ENCODE peak calls at places on chromosomes 11 and 22, in eight cellular contexts. One of them, this sample, is unnamed.

GRCh38 chr11:37502202-37502601 is 904.2 kb upstream of the RAG2 start:
- DNase-seq in spleen: no peak
- DNase-seq in psoas muscle: no peak
- DNase-seq in kidney: no peak
- DNase-seq in cardiac muscle cell: peak; percentile 15
- DNase-seq in ovary: no peak
- DNase-seq in A549: no peak
- DNase-seq in colonic mucosa: no peak
- DNase-seq in this sample: no peak

GRCh38 chr11:123407124-123407995 is 22.7 kb upstream of the GRAMD1B start:
- DNase-seq in spleen: no peak
- DNase-seq in cardiac muscle cell: peak; percentile 83
- DNase-seq in A549: peak; percentile 51
- DNase-seq in psoas muscle: peak; percentile 34
- DNase-seq in ovary: peak; percentile 58
- DNase-seq in colonic mucosa: peak; percentile 81
- DNase-seq in kidney: no peak
- DNase-seq in this sample: no peak

GRCh38 chr11:131601586-131601985 is 231.2 kb downstream of the NTM start:
- DNase-seq in kidney: no peak
- DNase-seq in colonic mucosa: no peak
- DNase-seq in A549: no peak
- DNase-seq in ovary: no peak
- DNase-seq in spleen: no peak
- DNase-seq in cardiac muscle cell: no peak
- DNase-seq in psoas muscle: no peak
- DNase-seq in this sample: no peak

GRCh38 chr11:5690216-5690615 is 626 bp downstream of the TRIM22 start:
- DNase-seq in spleen: no peak
- DNase-seq in colonic mucosa: no peak
- DNase-seq in ovary: no peak
- DNase-seq in psoas muscle: no peak
- DNase-seq in cardiac muscle cell: peak; percentile 52
- DNase-seq in kidney: no peak
- DNase-seq in A549: no peak
- DNase-seq in this sample: no peak

GRCh38 chr22:30266445-30267381 is at the start of gene OSM:
- DNase-seq in A549: no peak
- DNase-seq in ovary: no peak
- DNase-seq in kidney: peak; percentile 87
- DNase-seq in spleen: peak; percentile 97
- DNase-seq in psoas muscle: peak; percentile 59
- DNase-seq in cardiac muscle cell: no peak
- DNase-seq in colonic mucosa: peak; percentile 53
- DNase-seq in this sample: peak; percentile 56

GRCh38 chr11:9893474-9893873 is 229.6 kb downstream of the SWAP70 start:
- DNase-seq in cardiac muscle cell: no peak
- DNase-seq in kidney: no peak
- DNase-seq in colonic mucosa: no peak
- DNase-seq in ovary: no peak
- DNase-seq in spleen: no peak
- DNase-seq in A549: no peak
- DNase-seq in psoas muscle: no peak
- DNase-seq in this sample: no peak

GRCh38 chr11:95904009-95904650 is 19.8 kb downstream of the MTMR2 start:
- DNase-seq in A549: no peak
- DNase-seq in ovary: no peak
- DNase-seq in psoas muscle: no peak
- DNase-seq in cardiac muscle cell: no peak
- DNase-seq in colonic mucosa: no peak
- DNase-seq in kidney: no peak
- DNase-seq in spleen: no peak
- DNase-seq in this sample: no peak

GRCh38 chr11:62108017-62108750 is 15.6 kb upstream of the INCENP start:
- DNase-seq in ovary: no peak
- DNase-seq in kidney: no peak
- DNase-seq in colonic mucosa: no peak
- DNase-seq in psoas muscle: no peak
- DNase-seq in spleen: no peak
- DNase-seq in A549: peak; percentile 49
- DNase-seq in cardiac muscle cell: peak; percentile 82
- DNase-seq in this sample: peak; percentile 29

GRCh38 chr11:1005913-1006312 is 30.6 kb downstream of the MUC6 start:
- DNase-seq in psoas muscle: peak; percentile 48
- DNase-seq in ovary: peak; percentile 83
- DNase-seq in A549: no peak
- DNase-seq in spleen: no peak
- DNase-seq in kidney: no peak
- DNase-seq in cardiac muscle cell: no peak
- DNase-seq in colonic mucosa: no peak
- DNase-seq in this sample: peak; percentile 75

GRCh38 chr22:43749473-43749872 is 62.6 kb downstream of the EFCAB6 start:
- DNase-seq in kidney: no peak
- DNase-seq in colonic mucosa: no peak
- DNase-seq in A549: no peak
- DNase-seq in psoas muscle: no peak
- DNase-seq in spleen: no peak
- DNase-seq in ovary: no peak
- DNase-seq in cardiac muscle cell: no peak
- DNase-seq in this sample: no peak

GRCh38 chr22:33573479-33573878 is 346.8 kb downstream of the LARGE1 start:
- DNase-seq in cardiac muscle cell: no peak
- DNase-seq in kidney: no peak
- DNase-seq in spleen: no peak
- DNase-seq in colonic mucosa: no peak
- DNase-seq in ovary: no peak
- DNase-seq in A549: no peak
- DNase-seq in psoas muscle: no peak
- DNase-seq in this sample: no peak

GRCh38 chr11:32658639-32659406 is 75.2 kb downstream of the EIF3M start:
- DNase-seq in colonic mucosa: no peak
- DNase-seq in psoas muscle: no peak
- DNase-seq in kidney: no peak
- DNase-seq in cardiac muscle cell: no peak
- DNase-seq in ovary: no peak
- DNase-seq in A549: no peak
- DNase-seq in spleen: no peak
- DNase-seq in this sample: no peak

GRCh38 chr11:47136921-47137320 is 39.8 kb downstream of the ARFGAP2 start:
- DNase-seq in A549: no peak
- DNase-seq in kidney: no peak
- DNase-seq in cardiac muscle cell: no peak
- DNase-seq in ovary: no peak
- DNase-seq in psoas muscle: no peak
- DNase-seq in spleen: no peak
- DNase-seq in colonic mucosa: no peak
- DNase-seq in this sample: no peak

GRCh38 chr11:11022126-11022730 is 164.4 kb upstream of the ZBED5 start:
- DNase-seq in cardiac muscle cell: peak; percentile 50
- DNase-seq in psoas muscle: no peak
- DNase-seq in ovary: no peak
- DNase-seq in A549: peak; percentile 55
- DNase-seq in colonic mucosa: peak; percentile 26
- DNase-seq in spleen: no peak
- DNase-seq in kidney: no peak
- DNase-seq in this sample: no peak

GRCh38 chr22:43639228-43639948 is 172.7 kb downstream of the EFCAB6 start:
- DNase-seq in A549: no peak
- DNase-seq in colonic mucosa: no peak
- DNase-seq in cardiac muscle cell: no peak
- DNase-seq in psoas muscle: no peak
- DNase-seq in ovary: no peak
- DNase-seq in kidney: no peak
- DNase-seq in spleen: no peak
- DNase-seq in this sample: no peak

GRCh38 chr11:291281-292210 is 2.6 kb downstream of the PGGHG start:
- DNase-seq in cardiac muscle cell: no peak
- DNase-seq in A549: no peak
- DNase-seq in colonic mucosa: no peak
- DNase-seq in ovary: peak; percentile 37
- DNase-seq in psoas muscle: peak; percentile 8
- DNase-seq in spleen: peak; percentile 76
- DNase-seq in kidney: peak; percentile 66
- DNase-seq in this sample: peak; percentile 48

DNA sequence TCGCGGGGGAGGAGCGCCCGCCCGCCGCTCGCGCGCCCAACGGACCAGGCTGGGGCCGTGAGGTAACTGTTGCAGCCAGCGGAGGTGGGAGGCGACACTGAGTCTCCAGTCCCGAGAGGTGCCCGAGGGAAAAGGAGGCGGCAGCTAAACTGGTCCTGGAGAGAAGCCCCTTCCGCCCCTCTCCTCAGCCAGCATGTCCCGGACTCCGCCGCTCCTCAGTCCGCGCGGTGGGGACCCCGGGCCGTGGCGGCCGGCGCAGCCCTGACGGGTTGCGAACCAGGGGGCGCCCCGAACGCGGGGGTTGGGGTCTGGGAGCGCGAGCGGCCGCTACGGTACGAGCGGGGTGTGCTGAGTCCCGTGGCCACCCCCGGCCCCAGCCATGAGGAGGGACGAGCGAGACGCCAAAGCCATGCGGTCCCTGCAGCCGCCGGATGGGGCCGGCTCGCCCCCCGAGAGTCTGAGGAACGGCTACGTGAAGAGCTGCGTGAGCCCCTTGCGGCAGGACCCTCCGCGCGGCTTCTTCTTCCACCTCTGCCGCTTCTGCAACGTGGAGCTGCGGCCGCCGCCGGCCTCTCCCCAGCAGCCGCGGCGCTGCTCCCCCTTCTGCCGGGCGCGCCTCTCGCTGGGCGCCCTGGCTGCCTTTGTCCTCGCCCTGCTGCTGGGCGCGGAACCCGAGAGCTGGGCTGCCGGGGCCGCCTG is at the start of gene PDE3B:
- DNase-seq in A549: peak; percentile 80
- DNase-seq in cardiac muscle cell: peak; percentile 70
- DNase-seq in colonic mucosa: peak; percentile 91
- DNase-seq in spleen: peak; percentile 95
- DNase-seq in kidney: peak; percentile 86
- DNase-seq in psoas muscle: peak; percentile 68
- DNase-seq in ovary: peak; percentile 70
- DNase-seq in this sample: peak; percentile 91
- TF ChIP-seq CTCF in A549: peak; percentile 17
- TF ChIP-seq CTCF in cardiac muscle cell: no peak
- TF ChIP-seq CTCF in colonic mucosa: no peak
- TF ChIP-seq CTCF in spleen: peak; percentile 17
- TF ChIP-seq CTCF in kidney: no peak
- TF ChIP-seq CTCF in psoas muscle: no peak
- TF ChIP-seq CTCF in ovary: no peak
- TF ChIP-seq CTCF in this sample: no peak

GRCh38 chr11:54927704-54928103 is 221.1 kb downstream of the OR4A5 start:
- DNase-seq in colonic mucosa: no peak
- DNase-seq in A549: no peak
- DNase-seq in psoas muscle: no peak
- DNase-seq in cardiac muscle cell: no peak
- DNase-seq in ovary: no peak
- DNase-seq in kidney: no peak
- DNase-seq in spleen: no peak
- DNase-seq in this sample: no peak
- H3K9me3 ChIP-seq in colonic mucosa: peaks cover 10% of the 10 kb centered on the region
- H3K9me3 ChIP-seq in A549: peaks cover 17% of the 10 kb centered on the region
- H3K9me3 ChIP-seq in psoas muscle: peaks cover 78% of the 10 kb centered on the region
- H3K9me3 ChIP-seq in cardiac muscle cell: peaks cover 21% of the 10 kb centered on the region
- H3K9me3 ChIP-seq in ovary: no peaks in the 10 kb centered on the region
- H3K9me3 ChIP-seq in kidney: peaks cover 26% of the 10 kb centered on the region
- H3K9me3 ChIP-seq in spleen: peaks cover 94% of the 10 kb centered on the region
- H3K9me3 ChIP-seq in this sample: no peaks in the 10 kb centered on the region

DNA sequence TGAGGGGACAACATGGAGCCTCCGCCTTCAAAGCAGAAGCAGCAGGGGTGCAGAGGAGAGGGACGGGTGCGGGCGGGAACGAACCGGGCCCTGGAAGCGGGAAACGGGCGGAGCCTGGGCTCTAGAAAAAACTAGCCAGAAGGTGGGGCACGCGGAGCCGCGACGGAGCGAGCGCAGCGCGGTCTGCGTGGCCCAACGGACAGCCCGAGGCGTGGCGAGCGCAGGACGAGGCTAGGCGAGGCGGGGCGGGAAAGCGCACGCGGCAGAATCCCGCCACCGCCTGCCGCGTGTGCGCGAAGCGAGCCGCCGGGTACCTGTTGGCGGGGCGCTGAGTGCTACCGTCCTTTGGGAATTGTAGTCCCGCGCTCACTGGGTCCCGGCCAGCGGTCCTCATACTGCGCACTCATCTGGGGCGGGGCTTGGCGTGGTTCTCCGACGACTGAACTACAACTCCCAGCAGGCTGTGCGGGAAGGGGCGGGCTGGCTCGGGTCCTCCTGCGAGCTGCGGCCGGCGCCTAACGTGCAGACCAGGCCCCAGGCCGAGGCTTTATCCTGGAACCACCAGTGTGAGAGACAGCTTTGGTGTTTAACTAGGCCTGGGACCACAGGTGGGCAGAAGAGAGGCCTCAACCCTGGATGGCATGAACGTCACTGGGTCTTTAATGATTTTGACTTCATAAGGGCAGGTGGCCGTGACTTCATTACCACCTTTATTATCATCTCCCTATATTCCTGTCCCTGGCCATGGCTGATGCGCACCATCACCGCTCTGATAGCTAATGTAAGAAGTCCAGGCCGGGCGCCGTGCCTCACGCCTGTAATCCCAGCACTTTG is at the start of gene ATL3:
- DNase-seq in colonic mucosa: peak; percentile 98
- DNase-seq in cardiac muscle cell: peak; percentile 98
- DNase-seq in psoas muscle: peak; percentile 98
- DNase-seq in spleen: peak; percentile 99
- DNase-seq in A549: peak; percentile 90
- DNase-seq in kidney: peak; percentile 99
- DNase-seq in ovary: peak; percentile 99
- DNase-seq in this sample: peak; percentile 99
- TF ChIP-seq CTCF in colonic mucosa: no peak
- TF ChIP-seq CTCF in cardiac muscle cell: peak; percentile 15
- TF ChIP-seq CTCF in psoas muscle: no peak
- TF ChIP-seq CTCF in spleen: no peak
- TF ChIP-seq CTCF in A549: no peak
- TF ChIP-seq CTCF in kidney: peak; percentile 14
- TF ChIP-seq CTCF in ovary: no peak
- TF ChIP-seq CTCF in this sample: no peak

DNA sequence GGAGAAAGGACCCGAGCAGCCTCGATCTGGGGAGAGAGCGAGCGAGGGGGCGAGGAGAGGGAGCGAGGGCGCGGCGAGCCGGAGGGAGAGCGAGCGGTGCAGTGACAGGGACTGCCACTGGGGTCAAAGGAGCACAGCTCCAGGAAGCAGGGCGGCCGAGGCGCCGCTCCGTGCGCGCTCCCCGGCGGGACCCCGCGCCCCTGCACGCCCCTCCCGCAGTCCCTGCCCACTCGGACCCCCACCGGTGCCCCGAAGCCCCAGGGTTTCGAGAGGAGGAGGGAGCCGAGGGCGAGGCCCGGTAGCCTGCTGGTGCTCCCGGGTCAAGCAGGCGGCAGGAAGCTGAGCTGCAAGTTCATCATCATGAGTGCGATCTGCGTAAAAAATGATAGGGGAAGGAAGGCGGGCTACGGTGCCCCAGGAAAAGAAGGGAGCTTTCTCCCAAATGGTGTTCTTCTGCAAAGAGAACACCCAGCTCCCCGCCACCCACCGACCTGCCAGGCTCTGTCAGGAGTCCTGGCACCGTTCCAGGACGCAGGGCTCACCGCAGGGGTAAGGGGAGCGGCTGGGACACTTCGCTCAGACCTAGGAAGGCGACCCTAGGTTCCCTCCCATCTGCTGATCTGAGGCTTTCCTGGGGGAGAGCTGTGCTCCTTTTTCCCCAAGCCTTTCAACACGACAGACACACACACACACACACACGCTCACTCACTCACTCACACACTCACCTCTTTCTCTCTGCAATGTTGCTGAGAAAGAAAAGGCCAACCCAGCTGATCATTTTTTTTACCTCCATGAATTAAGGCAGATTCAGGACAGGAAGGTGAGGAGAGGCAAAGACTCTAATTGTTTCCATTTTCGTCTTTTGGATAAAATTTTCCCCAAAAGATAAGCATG is at the start of gene MPPED2:
- DNase-seq in colonic mucosa: peak; percentile 19
- DNase-seq in psoas muscle: peak; percentile 47
- DNase-seq in spleen: peak; percentile 83
- DNase-seq in cardiac muscle cell: no peak
- DNase-seq in ovary: peak; percentile 33
- DNase-seq in kidney: peak; percentile 75
- DNase-seq in A549: peak; percentile 49
- DNase-seq in this sample: peak; percentile 25
- H3K9me3 ChIP-seq in colonic mucosa: no peaks in the 10 kb centered on the region
- H3K9me3 ChIP-seq in psoas muscle: no peaks in the 10 kb centered on the region
- H3K9me3 ChIP-seq in spleen: no peaks in the 10 kb centered on the region
- H3K9me3 ChIP-seq in cardiac muscle cell: no peaks in the 10 kb centered on the region
- H3K9me3 ChIP-seq in ovary: no peaks in the 10 kb centered on the region
- H3K9me3 ChIP-seq in kidney: no peaks in the 10 kb centered on the region
- H3K9me3 ChIP-seq in A549: no peaks in the 10 kb centered on the region
- H3K9me3 ChIP-seq in this sample: no peaks in the 10 kb centered on the region

This sample was measured in pancreas.